ENCODE peak calls at places on chromosomes 7 and 10, in ten cellular contexts. One of them, this sample, is unnamed.

GRCh38 chr10:30433286-30433778 is 652 bp upstream of the MAP3K8 start:
- DNase-seq in lower lobe of right lung: peak
- DNase-seq in posterior vena cava: peak
- DNase-seq in AG04449: no peak
- DNase-seq in heart left ventricle: peak
- DNase-seq in upper lobe of right lung: peak
- DNase-seq in NCI-H1105: no peak
- DNase-seq in RKO: peak
- DNase-seq in Ammon's horn: peak
- DNase-seq in GDM1: no peak
- DNase-seq in this sample: peak

GRCh38 chr10:95758351-95759025 is 2.5 kb downstream of the ENTPD1 start:
- DNase-seq in lower lobe of right lung: no peak
- DNase-seq in posterior vena cava: no peak
- DNase-seq in AG04449: no peak
- DNase-seq in heart left ventricle: no peak
- DNase-seq in upper lobe of right lung: no peak
- DNase-seq in NCI-H1105: no peak
- DNase-seq in RKO: peak
- DNase-seq in Ammon's horn: no peak
- DNase-seq in GDM1: no peak
- DNase-seq in this sample: no peak

GRCh38 chr10:3217301-3217700 is 44.7 kb upstream of the PITRM1 start:
- DNase-seq in lower lobe of right lung: no peak
- DNase-seq in posterior vena cava: no peak
- DNase-seq in AG04449: peak
- DNase-seq in heart left ventricle: no peak
- DNase-seq in upper lobe of right lung: no peak
- DNase-seq in NCI-H1105: no peak
- DNase-seq in RKO: no peak
- DNase-seq in Ammon's horn: no peak
- DNase-seq in GDM1: no peak
- DNase-seq in this sample: no peak

GRCh38 chr7:130048906-130049305 is 2.3 kb downstream of the ZC3HC1 start:
- DNase-seq in lower lobe of right lung: no peak
- DNase-seq in posterior vena cava: no peak
- DNase-seq in AG04449: no peak
- DNase-seq in heart left ventricle: no peak
- DNase-seq in upper lobe of right lung: no peak
- DNase-seq in NCI-H1105: no peak
- DNase-seq in RKO: no peak
- DNase-seq in Ammon's horn: no peak
- DNase-seq in GDM1: no peak
- DNase-seq in this sample: no peak

GRCh38 chr10:74888947-74889661 is 62.7 kb downstream of the KAT6B start:
- DNase-seq in lower lobe of right lung: no peak
- DNase-seq in posterior vena cava: no peak
- DNase-seq in AG04449: no peak
- DNase-seq in heart left ventricle: no peak
- DNase-seq in upper lobe of right lung: no peak
- DNase-seq in NCI-H1105: no peak
- DNase-seq in RKO: no peak
- DNase-seq in Ammon's horn: peak
- DNase-seq in GDM1: no peak
- DNase-seq in this sample: no peak

GRCh38 chr7:33050425-33051318 is 11.9 kb downstream of the NT5C3A start:
- DNase-seq in lower lobe of right lung: no peak
- DNase-seq in posterior vena cava: no peak
- DNase-seq in AG04449: no peak
- DNase-seq in heart left ventricle: no peak
- DNase-seq in upper lobe of right lung: no peak
- DNase-seq in NCI-H1105: peak
- DNase-seq in RKO: peak
- DNase-seq in Ammon's horn: peak
- DNase-seq in GDM1: peak
- DNase-seq in this sample: no peak

GRCh38 chr10:100089241-100089640 is 7.6 kb upstream of the CPN1 start:
- DNase-seq in lower lobe of right lung: no peak
- DNase-seq in posterior vena cava: no peak
- DNase-seq in AG04449: no peak
- DNase-seq in heart left ventricle: no peak
- DNase-seq in upper lobe of right lung: no peak
- DNase-seq in NCI-H1105: no peak
- DNase-seq in RKO: no peak
- DNase-seq in Ammon's horn: no peak
- DNase-seq in GDM1: no peak
- DNase-seq in this sample: no peak

GRCh38 chr10:70130878-70131559 is 1.6 kb downstream of the AIFM2 start:
- DNase-seq in lower lobe of right lung: no peak
- DNase-seq in posterior vena cava: no peak
- DNase-seq in AG04449: no peak
- DNase-seq in heart left ventricle: no peak
- DNase-seq in upper lobe of right lung: peak
- DNase-seq in NCI-H1105: no peak
- DNase-seq in RKO: peak
- DNase-seq in Ammon's horn: no peak
- DNase-seq in GDM1: no peak
- DNase-seq in this sample: no peak

GRCh38 chr7:141649865-141650499 is 52.0 kb downstream of the DENND11 start:
- DNase-seq in lower lobe of right lung: no peak
- DNase-seq in posterior vena cava: no peak
- DNase-seq in AG04449: peak
- DNase-seq in heart left ventricle: no peak
- DNase-seq in upper lobe of right lung: no peak
- DNase-seq in NCI-H1105: peak
- DNase-seq in RKO: peak
- DNase-seq in Ammon's horn: peak
- DNase-seq in GDM1: no peak
- DNase-seq in this sample: peak

GRCh38 chr10:117439243-117439912 is 64.1 kb upstream of the PDZD8 start:
- DNase-seq in lower lobe of right lung: no peak
- DNase-seq in posterior vena cava: peak
- DNase-seq in AG04449: peak
- DNase-seq in heart left ventricle: no peak
- DNase-seq in upper lobe of right lung: no peak
- DNase-seq in NCI-H1105: no peak
- DNase-seq in RKO: peak
- DNase-seq in Ammon's horn: peak
- DNase-seq in GDM1: no peak
- DNase-seq in this sample: no peak

GRCh38 chr7:75818462-75818861 is 4.9 kb upstream of the CCL24 start:
- DNase-seq in lower lobe of right lung: no peak
- DNase-seq in posterior vena cava: no peak
- DNase-seq in AG04449: no peak
- DNase-seq in heart left ventricle: no peak
- DNase-seq in upper lobe of right lung: no peak
- DNase-seq in NCI-H1105: no peak
- DNase-seq in RKO: no peak
- DNase-seq in Ammon's horn: no peak
- DNase-seq in GDM1: no peak
- DNase-seq in this sample: no peak

GRCh38 chr10:100788027-100788900 is 42.9 kb downstream of the PAX2 start:
- DNase-seq in lower lobe of right lung: no peak
- DNase-seq in posterior vena cava: no peak
- DNase-seq in AG04449: no peak
- DNase-seq in heart left ventricle: no peak
- DNase-seq in upper lobe of right lung: peak
- DNase-seq in NCI-H1105: no peak
- DNase-seq in RKO: no peak
- DNase-seq in Ammon's horn: no peak
- DNase-seq in GDM1: no peak
- DNase-seq in this sample: peak

GRCh38 chr7:93856319-93856718 is 34.2 kb downstream of the TFPI2 start:
- DNase-seq in lower lobe of right lung: no peak
- DNase-seq in posterior vena cava: no peak
- DNase-seq in AG04449: no peak
- DNase-seq in heart left ventricle: no peak
- DNase-seq in upper lobe of right lung: no peak
- DNase-seq in NCI-H1105: no peak
- DNase-seq in RKO: no peak
- DNase-seq in Ammon's horn: no peak
- DNase-seq in GDM1: no peak
- DNase-seq in this sample: no peak

GRCh38 chr10:52252322-52252721 is 61.8 kb upstream of the DKK1 start:
- DNase-seq in lower lobe of right lung: no peak
- DNase-seq in posterior vena cava: no peak
- DNase-seq in AG04449: no peak
- DNase-seq in heart left ventricle: no peak
- DNase-seq in upper lobe of right lung: no peak
- DNase-seq in NCI-H1105: no peak
- DNase-seq in RKO: no peak
- DNase-seq in Ammon's horn: no peak
- DNase-seq in GDM1: no peak
- DNase-seq in this sample: no peak

GRCh38 chr10:9012312-9012711 is 957.8 kb downstream of the GATA3 start:
- DNase-seq in lower lobe of right lung: no peak
- DNase-seq in posterior vena cava: no peak
- DNase-seq in AG04449: no peak
- DNase-seq in heart left ventricle: no peak
- DNase-seq in upper lobe of right lung: no peak
- DNase-seq in NCI-H1105: no peak
- DNase-seq in RKO: no peak
- DNase-seq in Ammon's horn: no peak
- DNase-seq in GDM1: no peak
- DNase-seq in this sample: no peak

GRCh38 chr10:18368681-18369080 is 228.5 kb downstream of the CACNB2 start:
- DNase-seq in lower lobe of right lung: no peak
- DNase-seq in posterior vena cava: no peak
- DNase-seq in AG04449: no peak
- DNase-seq in heart left ventricle: no peak
- DNase-seq in upper lobe of right lung: no peak
- DNase-seq in NCI-H1105: no peak
- DNase-seq in RKO: peak
- DNase-seq in Ammon's horn: no peak
- DNase-seq in GDM1: no peak
- DNase-seq in this sample: no peak

GRCh38 chr7:24457215-24457549 is 116.1 kb upstream of the PALS2 start:
- DNase-seq in lower lobe of right lung: no peak
- DNase-seq in posterior vena cava: no peak
- DNase-seq in AG04449: no peak
- DNase-seq in heart left ventricle: no peak
- DNase-seq in upper lobe of right lung: no peak
- DNase-seq in NCI-H1105: no peak
- DNase-seq in RKO: no peak
- DNase-seq in Ammon's horn: no peak
- DNase-seq in GDM1: no peak
- DNase-seq in this sample: no peak

GRCh38 chr10:14481752-14482151 is 151.0 kb upstream of the FRMD4A start:
- DNase-seq in lower lobe of right lung: no peak
- DNase-seq in posterior vena cava: no peak
- DNase-seq in AG04449: no peak
- DNase-seq in heart left ventricle: no peak
- DNase-seq in upper lobe of right lung: no peak
- DNase-seq in NCI-H1105: no peak
- DNase-seq in RKO: no peak
- DNase-seq in Ammon's horn: peak
- DNase-seq in GDM1: no peak
- DNase-seq in this sample: no peak

GRCh38 chr7:2930310-2931033 is 86.4 kb upstream of the GNA12 start:
- DNase-seq in lower lobe of right lung: peak
- DNase-seq in posterior vena cava: peak
- DNase-seq in AG04449: no peak
- DNase-seq in heart left ventricle: peak
- DNase-seq in upper lobe of right lung: peak
- DNase-seq in NCI-H1105: no peak
- DNase-seq in RKO: no peak
- DNase-seq in Ammon's horn: no peak
- DNase-seq in GDM1: no peak
- DNase-seq in this sample: peak

GRCh38 chr10:4588824-4589223 is 237.2 kb upstream of the AKR1E2 start:
- DNase-seq in lower lobe of right lung: no peak
- DNase-seq in posterior vena cava: no peak
- DNase-seq in AG04449: no peak
- DNase-seq in heart left ventricle: no peak
- DNase-seq in upper lobe of right lung: no peak
- DNase-seq in NCI-H1105: no peak
- DNase-seq in RKO: no peak
- DNase-seq in Ammon's horn: no peak
- DNase-seq in GDM1: no peak
- DNase-seq in this sample: no peak

GRCh38 chr7:84811427-84811826 is 375.4 kb downstream of the SEMA3D start:
- DNase-seq in lower lobe of right lung: no peak
- DNase-seq in posterior vena cava: no peak
- DNase-seq in AG04449: no peak
- DNase-seq in heart left ventricle: no peak
- DNase-seq in upper lobe of right lung: no peak
- DNase-seq in NCI-H1105: no peak
- DNase-seq in RKO: no peak
- DNase-seq in Ammon's horn: no peak
- DNase-seq in GDM1: no peak
- DNase-seq in this sample: no peak

GRCh38 chr7:40749877-40750276 is 615.1 kb downstream of the SUGCT start:
- DNase-seq in lower lobe of right lung: no peak
- DNase-seq in posterior vena cava: no peak
- DNase-seq in AG04449: peak
- DNase-seq in heart left ventricle: no peak
- DNase-seq in upper lobe of right lung: no peak
- DNase-seq in NCI-H1105: no peak
- DNase-seq in RKO: no peak
- DNase-seq in Ammon's horn: no peak
- DNase-seq in GDM1: no peak
- DNase-seq in this sample: no peak

GRCh38 chr10:16612148-16612742 is 90.6 kb upstream of the C1QL3 start:
- DNase-seq in lower lobe of right lung: no peak
- DNase-seq in posterior vena cava: no peak
- DNase-seq in AG04449: no peak
- DNase-seq in heart left ventricle: no peak
- DNase-seq in upper lobe of right lung: no peak
- DNase-seq in NCI-H1105: no peak
- DNase-seq in RKO: peak
- DNase-seq in Ammon's horn: no peak
- DNase-seq in GDM1: no peak
- DNase-seq in this sample: no peak

GRCh38 chr7:155948423-155948822 is 136.2 kb upstream of the SHH start:
- DNase-seq in lower lobe of right lung: no peak
- DNase-seq in posterior vena cava: no peak
- DNase-seq in AG04449: no peak
- DNase-seq in heart left ventricle: no peak
- DNase-seq in upper lobe of right lung: no peak
- DNase-seq in NCI-H1105: no peak
- DNase-seq in RKO: no peak
- DNase-seq in Ammon's horn: no peak
- DNase-seq in GDM1: no peak
- DNase-seq in this sample: no peak

GRCh38 chr10:126252884-126253612 is 135.2 kb downstream of the ADAM12 start:
- DNase-seq in lower lobe of right lung: no peak
- DNase-seq in posterior vena cava: no peak
- DNase-seq in AG04449: peak
- DNase-seq in heart left ventricle: no peak
- DNase-seq in upper lobe of right lung: no peak
- DNase-seq in NCI-H1105: no peak
- DNase-seq in RKO: peak
- DNase-seq in Ammon's horn: no peak
- DNase-seq in GDM1: no peak
- DNase-seq in this sample: no peak

GRCh38 chr10:65570143-65571010 is 1355.5 kb upstream of the LRRTM3 start:
- DNase-seq in lower lobe of right lung: peak
- DNase-seq in posterior vena cava: peak
- DNase-seq in AG04449: no peak
- DNase-seq in heart left ventricle: peak
- DNase-seq in upper lobe of right lung: peak
- DNase-seq in NCI-H1105: peak
- DNase-seq in RKO: peak
- DNase-seq in Ammon's horn: no peak
- DNase-seq in GDM1: peak
- DNase-seq in this sample: peak

GRCh38 chr7:100893318-100893895 is 2.3 kb downstream of the ACHE start:
- DNase-seq in lower lobe of right lung: no peak
- DNase-seq in posterior vena cava: no peak
- DNase-seq in AG04449: no peak
- DNase-seq in heart left ventricle: no peak
- DNase-seq in upper lobe of right lung: no peak
- DNase-seq in NCI-H1105: no peak
- DNase-seq in RKO: no peak
- DNase-seq in Ammon's horn: no peak
- DNase-seq in GDM1: no peak
- DNase-seq in this sample: no peak

GRCh38 chr10:29866356-29866755 is 193.0 kb downstream of the JCAD start:
- DNase-seq in lower lobe of right lung: no peak
- DNase-seq in posterior vena cava: no peak
- DNase-seq in AG04449: no peak
- DNase-seq in heart left ventricle: no peak
- DNase-seq in upper lobe of right lung: no peak
- DNase-seq in NCI-H1105: no peak
- DNase-seq in RKO: no peak
- DNase-seq in Ammon's horn: no peak
- DNase-seq in GDM1: no peak
- DNase-seq in this sample: no peak

This sample was measured in kidney.